ENCODE peak calls at places on chromosomes 5 and 9, in eight cellular contexts. One of them, this sample, is unnamed.

GRCh38 chr9:99432075-99432474 is 210.0 kb downstream of the SEC61B start:
- DNase-seq in breast epithelium: no peak
- DNase-seq in HT1080: no peak
- DNase-seq in DMS79: no peak
- DNase-seq in LoVo: no peak
- DNase-seq in GM23248: no peak
- DNase-seq in activated T-cell treated with anti-CD3 and anti-CD28 coated beads, Interleukin-2, amount 50 U/mL, for 72 hours: no peak
- DNase-seq in NCI-H1436: no peak
- DNase-seq in this sample: no peak

GRCh38 chr9:128321879-128322341 is 337 bp downstream of the TRUB2 start:
- DNase-seq in LoVo: no peak
- DNase-seq in HT1080: no peak
- DNase-seq in GM23248: no peak
- DNase-seq in activated T-cell treated with anti-CD3 and anti-CD28 coated beads, Interleukin-2, amount 50 U/mL, for 72 hours: no peak
- DNase-seq in DMS79: no peak
- DNase-seq in NCI-H1436: no peak
- DNase-seq in breast epithelium: no peak
- DNase-seq in this sample: no peak

GRCh38 chr9:1729631-1730030 is 285.5 kb upstream of the SMARCA2 start:
- DNase-seq in LoVo: no peak
- DNase-seq in GM23248: peak; percentile 4
- DNase-seq in NCI-H1436: no peak
- DNase-seq in HT1080: no peak
- DNase-seq in DMS79: no peak
- DNase-seq in breast epithelium: no peak
- DNase-seq in activated T-cell treated with anti-CD3 and anti-CD28 coated beads, Interleukin-2, amount 50 U/mL, for 72 hours: no peak
- DNase-seq in this sample: no peak

GRCh38 chr5:133962131-133962530 is 6.3 kb downstream of the C5orf15 start:
- DNase-seq in NCI-H1436: no peak
- DNase-seq in DMS79: no peak
- DNase-seq in LoVo: no peak
- DNase-seq in GM23248: no peak
- DNase-seq in activated T-cell treated with anti-CD3 and anti-CD28 coated beads, Interleukin-2, amount 50 U/mL, for 72 hours: no peak
- DNase-seq in HT1080: no peak
- DNase-seq in breast epithelium: no peak
- DNase-seq in this sample: no peak

GRCh38 chr9:98572796-98573195 is 135.9 kb downstream of the GABBR2 start:
- DNase-seq in LoVo: no peak
- DNase-seq in HT1080: no peak
- DNase-seq in GM23248: no peak
- DNase-seq in NCI-H1436: no peak
- DNase-seq in DMS79: no peak
- DNase-seq in breast epithelium: no peak
- DNase-seq in activated T-cell treated with anti-CD3 and anti-CD28 coated beads, Interleukin-2, amount 50 U/mL, for 72 hours: no peak
- DNase-seq in this sample: no peak

GRCh38 chr5:150656191-150657132 is 4.6 kb upstream of the MYOZ3 start:
- DNase-seq in GM23248: peak; percentile 73
- DNase-seq in activated T-cell treated with anti-CD3 and anti-CD28 coated beads, Interleukin-2, amount 50 U/mL, for 72 hours: peak; percentile 77
- DNase-seq in HT1080: no peak
- DNase-seq in NCI-H1436: peak; percentile 72
- DNase-seq in DMS79: no peak
- DNase-seq in LoVo: peak; percentile 80
- DNase-seq in breast epithelium: peak; percentile 70
- DNase-seq in this sample: peak; percentile 93

GRCh38 chr5:122404653-122405362 is 92.8 kb downstream of the SNCAIP start:
- DNase-seq in GM23248: no peak
- DNase-seq in activated T-cell treated with anti-CD3 and anti-CD28 coated beads, Interleukin-2, amount 50 U/mL, for 72 hours: no peak
- DNase-seq in breast epithelium: no peak
- DNase-seq in LoVo: no peak
- DNase-seq in HT1080: no peak
- DNase-seq in NCI-H1436: no peak
- DNase-seq in DMS79: no peak
- DNase-seq in this sample: no peak

GRCh38 chr9:127012250-127012649 is 97.7 kb downstream of the RALGPS1 start:
- DNase-seq in activated T-cell treated with anti-CD3 and anti-CD28 coated beads, Interleukin-2, amount 50 U/mL, for 72 hours: no peak
- DNase-seq in DMS79: no peak
- DNase-seq in HT1080: no peak
- DNase-seq in breast epithelium: no peak
- DNase-seq in GM23248: no peak
- DNase-seq in NCI-H1436: no peak
- DNase-seq in LoVo: no peak
- DNase-seq in this sample: no peak

GRCh38 chr5:73709536-73710129 is 83.6 kb downstream of the ARHGEF28 start:
- DNase-seq in HT1080: peak; percentile 73
- DNase-seq in NCI-H1436: no peak
- DNase-seq in DMS79: no peak
- DNase-seq in breast epithelium: no peak
- DNase-seq in LoVo: no peak
- DNase-seq in GM23248: no peak
- DNase-seq in activated T-cell treated with anti-CD3 and anti-CD28 coated beads, Interleukin-2, amount 50 U/mL, for 72 hours: no peak
- DNase-seq in this sample: no peak

GRCh38 chr9:78296208-78296892 is 575 bp upstream of the PSAT1 start:
- DNase-seq in NCI-H1436: peak; percentile 28
- DNase-seq in GM23248: peak; percentile 69
- DNase-seq in breast epithelium: no peak
- DNase-seq in DMS79: peak; percentile 23
- DNase-seq in LoVo: peak; percentile 47
- DNase-seq in HT1080: no peak
- DNase-seq in activated T-cell treated with anti-CD3 and anti-CD28 coated beads, Interleukin-2, amount 50 U/mL, for 72 hours: peak; percentile 18
- DNase-seq in this sample: no peak

GRCh38 chr5:149916317-149917072 is 28.1 kb downstream of the PDE6A start:
- DNase-seq in HT1080: no peak
- DNase-seq in breast epithelium: no peak
- DNase-seq in DMS79: no peak
- DNase-seq in GM23248: no peak
- DNase-seq in NCI-H1436: no peak
- DNase-seq in activated T-cell treated with anti-CD3 and anti-CD28 coated beads, Interleukin-2, amount 50 U/mL, for 72 hours: no peak
- DNase-seq in LoVo: no peak
- DNase-seq in this sample: no peak

GRCh38 chr5:132211787-132212186 is 15.9 kb downstream of the P4HA2 start:
- DNase-seq in DMS79: no peak
- DNase-seq in GM23248: no peak
- DNase-seq in HT1080: no peak
- DNase-seq in activated T-cell treated with anti-CD3 and anti-CD28 coated beads, Interleukin-2, amount 50 U/mL, for 72 hours: no peak
- DNase-seq in breast epithelium: no peak
- DNase-seq in NCI-H1436: no peak
- DNase-seq in LoVo: no peak
- DNase-seq in this sample: no peak

GRCh38 chr5:141641634-141642278 is 5.0 kb downstream of the RELL2 start:
- DNase-seq in activated T-cell treated with anti-CD3 and anti-CD28 coated beads, Interleukin-2, amount 50 U/mL, for 72 hours: peak; percentile 18
- DNase-seq in HT1080: peak; percentile 85
- DNase-seq in GM23248: peak; percentile 80
- DNase-seq in breast epithelium: no peak
- DNase-seq in NCI-H1436: no peak
- DNase-seq in LoVo: peak; percentile 83
- DNase-seq in DMS79: no peak
- DNase-seq in this sample: no peak

GRCh38 chr5:144318011-144318410 is 147.3 kb downstream of the KCTD16 start:
- DNase-seq in HT1080: no peak
- DNase-seq in DMS79: no peak
- DNase-seq in NCI-H1436: no peak
- DNase-seq in GM23248: no peak
- DNase-seq in LoVo: no peak
- DNase-seq in breast epithelium: no peak
- DNase-seq in activated T-cell treated with anti-CD3 and anti-CD28 coated beads, Interleukin-2, amount 50 U/mL, for 72 hours: no peak
- DNase-seq in this sample: no peak

This sample was measured in retina.